ENCODE peak calls at places on chromosomes 3 and 15, in four cellular contexts. One of them, this sample, is unnamed.

GRCh38 chr3:61778095-61778494 is 216.7 kb downstream of the PTPRG start:
- DNase-seq in left cardiac atrium: no peak
- DNase-seq in K562: peak
- DNase-seq in T-helper 17 cell: no peak
- DNase-seq in this sample: no peak

GRCh38 chr15:73353734-73354133 is 15.0 kb downstream of the HCN4 start:
- DNase-seq in T-helper 17 cell: no peak
- DNase-seq in left cardiac atrium: no peak
- DNase-seq in K562: no peak
- DNase-seq in this sample: no peak

GRCh38 chr3:60188803-60189202 is 1062.4 kb downstream of the FHIT start:
- DNase-seq in K562: no peak
- DNase-seq in left cardiac atrium: no peak
- DNase-seq in T-helper 17 cell: no peak
- DNase-seq in this sample: no peak

GRCh38 chr3:187684880-187685279 is 14.7 kb upstream of the SST start:
- DNase-seq in K562: no peak
- DNase-seq in T-helper 17 cell: no peak
- DNase-seq in left cardiac atrium: no peak
- DNase-seq in this sample: no peak

GRCh38 chr3:112634786-112635541 is 6.0 kb downstream of the CCDC80 start:
- DNase-seq in K562: no peak
- DNase-seq in T-helper 17 cell: no peak
- DNase-seq in left cardiac atrium: no peak
- DNase-seq in this sample: no peak

GRCh38 chr3:43817825-43818224 is 127.1 kb downstream of the ABHD5 start:
- DNase-seq in K562: no peak
- DNase-seq in T-helper 17 cell: no peak
- DNase-seq in left cardiac atrium: no peak
- DNase-seq in this sample: no peak

GRCh38 chr3:183697123-183697609 is 431 bp upstream of the YEATS2 start:
- DNase-seq in T-helper 17 cell: no peak
- DNase-seq in left cardiac atrium: no peak
- DNase-seq in K562: no peak
- DNase-seq in this sample: no peak

GRCh38 chr15:85725019-85725418 is 69.7 kb downstream of the KLHL25 start:
- DNase-seq in K562: no peak
- DNase-seq in left cardiac atrium: no peak
- DNase-seq in T-helper 17 cell: no peak
- DNase-seq in this sample: no peak

GRCh38 chr15:36960947-36961227 is 139.5 kb downstream of the MEIS2 start:
- DNase-seq in T-helper 17 cell: no peak
- DNase-seq in K562: no peak
- DNase-seq in left cardiac atrium: no peak
- DNase-seq in this sample: no peak

GRCh38 chr3:195829897-195830254 is 18.1 kb upstream of the MUC4 start:
- DNase-seq in T-helper 17 cell: no peak
- DNase-seq in left cardiac atrium: no peak
- DNase-seq in K562: no peak
- DNase-seq in this sample: no peak

GRCh38 chr3:39910135-39910534 is 100.7 kb downstream of the MYRIP start:
- DNase-seq in K562: no peak
- DNase-seq in left cardiac atrium: no peak
- DNase-seq in T-helper 17 cell: no peak
- DNase-seq in this sample: no peak

GRCh38 chr3:14126017-14126902 is 1.4 kb downstream of the TMEM43 start:
- DNase-seq in left cardiac atrium: no peak
- DNase-seq in T-helper 17 cell: no peak
- DNase-seq in K562: no peak
- DNase-seq in this sample: no peak

GRCh38 chr3:66138336-66139234 is 82.2 kb upstream of the SLC25A26 start:
- DNase-seq in left cardiac atrium: peak
- DNase-seq in T-helper 17 cell: no peak
- DNase-seq in K562: peak
- DNase-seq in this sample: peak

GRCh38 chr15:68888419-68888818 is 41.9 kb upstream of the SPESP1 start:
- DNase-seq in T-helper 17 cell: no peak
- DNase-seq in left cardiac atrium: no peak
- DNase-seq in K562: no peak
- DNase-seq in this sample: no peak

GRCh38 chr3:107346559-107346958 is 30.7 kb upstream of the CCDC54 start:
- DNase-seq in K562: peak
- DNase-seq in T-helper 17 cell: no peak
- DNase-seq in left cardiac atrium: no peak
- DNase-seq in this sample: no peak

GRCh38 chr3:40223856-40224255 is 85.7 kb upstream of the EIF1B start:
- DNase-seq in T-helper 17 cell: no peak
- DNase-seq in left cardiac atrium: no peak
- DNase-seq in K562: no peak
- DNase-seq in this sample: no peak

GRCh38 chr3:139974809-139975425 is 39.9 kb downstream of the CLSTN2 start:
- DNase-seq in K562: no peak
- DNase-seq in T-helper 17 cell: no peak
- DNase-seq in left cardiac atrium: no peak
- DNase-seq in this sample: no peak

GRCh38 chr15:82134426-82134825 is 88.6 kb upstream of the MEX3B start:
- DNase-seq in left cardiac atrium: no peak
- DNase-seq in T-helper 17 cell: no peak
- DNase-seq in K562: no peak
- DNase-seq in this sample: no peak

GRCh38 chr15:41932101-41932500 is 38.2 kb upstream of the SPTBN5 start:
- DNase-seq in left cardiac atrium: no peak
- DNase-seq in K562: no peak
- DNase-seq in T-helper 17 cell: no peak
- DNase-seq in this sample: no peak

GRCh38 chr3:21738283-21738682 is 12.7 kb downstream of the ZNF385D start:
- DNase-seq in left cardiac atrium: no peak
- DNase-seq in K562: no peak
- DNase-seq in T-helper 17 cell: no peak
- DNase-seq in this sample: no peak

GRCh38 chr3:195692361-195692700 is 28.4 kb upstream of the MUC20 start:
- DNase-seq in K562: no peak
- DNase-seq in left cardiac atrium: no peak
- DNase-seq in T-helper 17 cell: no peak
- DNase-seq in this sample: no peak

GRCh38 chr15:77497108-77497737 is 76.5 kb downstream of the HMG20A start:
- DNase-seq in K562: no peak
- DNase-seq in left cardiac atrium: peak
- DNase-seq in T-helper 17 cell: no peak
- DNase-seq in this sample: no peak

GRCh38 chr3:30604091-30604490 is 2.3 kb upstream of the TGFBR2 start:
- DNase-seq in T-helper 17 cell: no peak
- DNase-seq in K562: no peak
- DNase-seq in left cardiac atrium: no peak
- DNase-seq in this sample: no peak

GRCh38 chr15:90394074-90394473 is 6.0 kb downstream of the IQGAP1 start:
- DNase-seq in K562: no peak
- DNase-seq in left cardiac atrium: no peak
- DNase-seq in T-helper 17 cell: no peak
- DNase-seq in this sample: no peak